ENCODE peak calls at places on chromosomes 13 and 19, in five cellular contexts. T is caudate nucleus, X is aorta, I is MCF 10A, W is NCI-H187. A is an unnamed sample.

GRCh38 chr19:1851581-1852293 is 3.5 kb upstream of the REXO1 start:
- DNase-seq in W (no peak), X (no peak), I (no peak), T (no peak), A (peak; percentile 85)

GRCh38 chr13:49731766-49732165 is 40.5 kb upstream of the EBPL start:
- DNase-seq in I (peak; percentile 43), T (no peak), W (no peak), X (no peak), A (no peak)

GRCh38 chr19:49475995-49476880 is 2.2 kb downstream of the FLT3LG start:
- DNase-seq in X (no peak), W (no peak), I (no peak), T (no peak), A (peak; percentile 86)

GRCh38 chr13:68439821-68440220 is 1209.7 kb upstream of the PCDH9 start:
- DNase-seq in X (no peak), W (no peak), I (peak; percentile 74), T (no peak), A (no peak)

GRCh38 chr19:6414033-6414643 is 10.5 kb downstream of the KHSRP start:
- DNase-seq in X (no peak), W (no peak), T (no peak), I (no peak), A (no peak)

GRCh38 chr13:99383946-99384345 is 76.7 kb upstream of the GPR183 start:
- DNase-seq in T (no peak), X (no peak), I (no peak), W (no peak), A (no peak)

GRCh38 chr13:102903659-102904407 is 58.0 kb downstream of the ERCC5 start:
- DNase-seq in T (no peak), X (no peak), W (peak; percentile 12), I (peak; percentile 56), A (no peak)

GRCh38 chr19:55700813-55701212 is 25.8 kb downstream of the EPN1 start:
- DNase-seq in W (no peak), I (no peak), X (no peak), T (no peak), A (peak; percentile 57)

GRCh38 chr13:99985243-99985874 is 3.8 kb downstream of the ZIC2 start:
- DNase-seq in X (no peak), I (no peak), T (no peak), W (no peak), A (no peak)

GRCh38 chr19:28574212-28574611 is 638.7 kb downstream of the UQCRFS1 start:
- DNase-seq in I (no peak), W (no peak), X (no peak), T (no peak), A (no peak)

GRCh38 chr13:21326155-21327030 is 132.7 kb downstream of the ZDHHC20 start:
- DNase-seq in T (peak; percentile 23), X (no peak), I (peak; percentile 27), W (no peak), A (peak; percentile 83)

GRCh38 chr13:50730496-50731171 is 112.9 kb downstream of the DLEU7 start:
- DNase-seq in W (no peak), X (no peak), T (no peak), I (no peak), A (no peak)

GRCh38 chr19:23802290-23802689 is 43.6 kb upstream of the ZNF681 start:
- DNase-seq in X (no peak), T (no peak), W (no peak), I (no peak), A (no peak)

GRCh38 chr13:20412761-20413355 is 112.8 kb downstream of the CRYL1 start:
- DNase-seq in I (no peak), X (no peak), W (no peak), T (no peak), A (no peak)

GRCh38 chr13:28856284-28856683 is 36.1 kb downstream of the MTUS2 start:
- DNase-seq in T (no peak), W (no peak), I (no peak), X (no peak), A (no peak)

GRCh38 chr19:16943942-16944625 is 55.3 kb downstream of the F2RL3 start:
- DNase-seq in X (no peak), I (no peak), T (no peak), W (no peak), A (no peak)

A was measured in upper lobe of left lung.